ENCODE peak calls at places on chromosomes 16 and 17, in four cellular contexts. F is Panc1, C is heart right ventricle, R is BJ. L is an unnamed sample.
A peak's percentile ranks its signal among the peaks of the same experiment; 100 is the strongest.

GRCh38 chr16:66409156-66409555 is 17.9 kb upstream of the BEAN1 start:
- DNase-seq in R (no peak), F (no peak), C (no peak), L (no peak)

GRCh38 chr17:15257316-15257925 is 7.7 kb downstream of the PMP22 start:
- DNase-seq in C (peak; percentile 87), F (peak; percentile 53), R (peak; percentile 44), L (peak; percentile 64)

GRCh38 chr17:50425682-50426471 is at the start of gene ACSF2:
- DNase-seq in R (no peak), F (no peak), C (peak; percentile 67), L (peak; percentile 71)

GRCh38 chr17:37488607-37489196 is 989 bp upstream of the DUSP14 start:
- DNase-seq in R (peak; percentile 77), C (peak; percentile 47), F (peak; percentile 76), L (peak; percentile 65)

GRCh38 chr17:64400644-64401043 is 10.0 kb upstream of the PECAM1 start:
- DNase-seq in R (no peak), C (no peak), F (no peak), L (no peak)

GRCh38 chr17:80872011-80872929 is 119.4 kb upstream of the CHMP6 start:
- DNase-seq in C (peak; percentile 55), R (no peak), F (no peak), L (no peak)

GRCh38 chr17:9115446-9116265 is 94.3 kb downstream of the NTN1 start:
- DNase-seq in C (peak; percentile 70), R (no peak), F (no peak), L (no peak)

GRCh38 chr16:88782454-88783390 is 2.3 kb downstream of the PIEZO1 start:
- DNase-seq in F (no peak), C (no peak), R (no peak), L (peak; percentile 53)

GRCh38 chr17:44267818-44268490 is at the start of gene SLC4A1:
- DNase-seq in R (no peak), C (no peak), F (no peak), L (no peak)

GRCh38 chr17:77438241-77439204 is 297.8 kb downstream of the SEC14L1 start:
- DNase-seq in F (no peak), R (no peak), C (no peak), L (no peak)

GRCh38 chr17:59804910-59805381 is 87.8 kb downstream of the TUBD1 start:
- DNase-seq in F (no peak), R (no peak), C (no peak), L (no peak)

GRCh38 chr16:13081825-13082224 is 180.4 kb downstream of the SHISA9 start:
- DNase-seq in F (no peak), C (no peak), R (no peak), L (no peak)

GRCh38 chr16:64990101-64990500 is 131.8 kb downstream of the CDH11 start:
- DNase-seq in F (no peak), C (no peak), R (no peak), L (no peak)

GRCh38 chr17:416293-417206 is 63.9 kb upstream of the RPH3AL start:
- DNase-seq in C (no peak), R (no peak), F (no peak), L (peak; percentile 94)

GRCh38 chr16:58515871-58516767 is 802 bp downstream of the SETD6 start:
- DNase-seq in R (no peak), F (no peak), C (no peak), L (peak; percentile 67)

GRCh38 chr17:4967539-4968165 is at the start of gene SPAG7:
- DNase-seq in C (peak; percentile 94), F (peak; percentile 84), R (peak; percentile 83), L (peak; percentile 99)

GRCh38 chr17:66667491-66668030 is 167.4 kb upstream of the CACNG5 start:
- DNase-seq in C (no peak), R (no peak), F (no peak), L (peak; percentile 66)

GRCh38 chr16:88287219-88287618 is 95.5 kb upstream of the ZNF469 start:
- DNase-seq in C (no peak), R (no peak), F (no peak), L (peak; percentile 9)

GRCh38 chr17:30380106-30380420 is 1.3 kb downstream of the CPD start:
- DNase-seq in F (no peak), C (no peak), R (no peak), L (peak; percentile 48)

GRCh38 chr17:47603830-47604229 is 45.9 kb upstream of the KPNB1 start:
- DNase-seq in R (no peak), C (no peak), F (no peak), L (no peak)

GRCh38 chr17:35368086-35368824 is 5.2 kb downstream of the SLFN11 start:
- DNase-seq in C (peak; percentile 26), F (no peak), R (no peak), L (peak; percentile 87)

GRCh38 chr17:5665164-5665563 is 80.9 kb upstream of the NLRP1 start:
- DNase-seq in C (no peak), F (no peak), R (no peak), L (no peak)

GRCh38 chr16:17901309-17901708 is 430.5 kb upstream of the XYLT1 start:
- DNase-seq in R (no peak), C (no peak), F (no peak), L (no peak)

GRCh38 chr16:9256196-9256595 is 164.8 kb downstream of the HAPSTR1 start:
- DNase-seq in F (no peak), R (no peak), C (no peak), L (peak; percentile 63)

GRCh38 chr17:2064980-2065785 is 10.3 kb downstream of the HIC1 start:
- DNase-seq in C (no peak), F (no peak), R (no peak), L (peak; percentile 81)

GRCh38 chr16:53058441-53058840 is 3.6 kb downstream of the CHD9 start:
- DNase-seq in F (no peak), C (no peak), R (no peak), L (no peak)

GRCh38 chr16:72126429-72126765 is 32.8 kb downstream of the DHX38 start:
- DNase-seq in R (no peak), F (no peak), C (no peak), L (no peak)

GRCh38 chr16:59236804-59237463 is 502.8 kb upstream of the GOT2 start:
- DNase-seq in F (no peak), C (no peak), R (no peak), L (no peak)

GRCh38 chr16:56506941-56507340 is 12.9 kb downstream of the BBS2 start:
- DNase-seq in F (no peak), R (peak; percentile 21), C (no peak), L (no peak)

GRCh38 chr17:540632-541031 is 174.0 kb downstream of the VPS53 start:
- DNase-seq in C (no peak), R (no peak), F (no peak), L (no peak)

GRCh38 chr16:13957197-13958078 is 37.5 kb downstream of the ERCC4 start:
- DNase-seq in C (peak; percentile 54), R (peak; percentile 79), F (peak; percentile 77), L (peak; percentile 78)

GRCh38 chr16:48617711-48618148 is 7.8 kb upstream of the N4BP1 start:
- DNase-seq in C (peak; percentile 84), F (no peak), R (no peak), L (no peak)
- H3K4me3 ChIP-seq in C (no peak overlapping the region), F (no peak overlapping the region), R (no peak overlapping the region), L (no peak overlapping the region)

DNA sequence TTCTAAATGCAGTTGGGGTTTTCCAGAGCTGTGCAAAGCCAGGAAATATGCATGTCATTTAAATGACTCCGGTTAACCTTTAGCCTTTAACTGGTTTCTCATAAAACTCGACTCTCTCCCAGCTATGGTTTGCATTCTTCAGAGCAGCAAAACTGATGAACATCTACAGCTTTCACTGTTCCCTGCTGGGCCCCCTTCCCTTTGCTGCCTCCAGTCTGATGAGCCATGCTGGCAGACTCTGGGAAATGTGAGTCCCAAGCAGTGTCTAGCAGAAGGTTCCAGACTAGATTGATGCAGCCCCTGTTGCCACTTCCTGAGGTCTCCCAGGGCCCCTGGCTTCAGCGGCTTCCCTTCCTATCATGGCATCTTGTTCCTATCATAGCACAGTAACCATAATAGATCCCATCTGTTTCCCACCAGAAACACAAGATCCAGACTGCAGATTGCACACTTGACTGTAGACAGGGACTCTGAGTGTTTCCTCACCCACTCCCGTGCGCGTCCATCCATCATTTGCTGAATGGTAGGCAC is 135.4 kb downstream of the CLEC16A start:
- DNase-seq in R (peak; percentile 96), C (no peak), F (no peak), L (peak; percentile 24)
- TF ChIP-seq CTCF in R (no peak), C (no peak), F (no peak), L (no peak)

GRCh38 chr17:38898291-38898679 is 27.1 kb upstream of the LASP1NB start:
- DNase-seq in R (no peak), F (no peak), C (no peak), L (peak; percentile 29)
- H3K4me3 ChIP-seq in R (no peak overlapping the region), F (no peak overlapping the region), C (no peak overlapping the region), L (peak overlapping the region; percentile 45)

GRCh38 chr16:5062790-5063765 is 2.7 kb downstream of the C16orf89 start:
- DNase-seq in R (no peak), F (no peak), C (no peak), L (peak; percentile 39)
- TF ChIP-seq CTCF in R (no peak), F (no peak), C (no peak), L (no peak)

GRCh38 chr16:82672676-82673075 is 45.9 kb downstream of the CDH13 start:
- DNase-seq in R (no peak), C (no peak), F (no peak), L (no peak)

GRCh38 chr16:82668094-82668493 is 41.3 kb downstream of the CDH13 start:
- DNase-seq in F (no peak), R (no peak), C (no peak), L (no peak)

GRCh38 chr16:82667437-82667836 is 40.7 kb downstream of the CDH13 start:
- DNase-seq in F (no peak), R (no peak), C (no peak), L (no peak)

GRCh38 chr16:82675300-82675699 is 48.5 kb downstream of the CDH13 start:
- DNase-seq in R (peak; percentile 76), C (no peak), F (no peak), L (no peak)

GRCh38 chr16:82671743-82672142 is 45.0 kb downstream of the CDH13 start:
- DNase-seq in C (no peak), R (no peak), F (no peak), L (peak; percentile 45)
- H3K4me3 ChIP-seq in C (no peak overlapping the region), R (no peak overlapping the region), F (no peak overlapping the region), L (no peak overlapping the region)

DNA sequence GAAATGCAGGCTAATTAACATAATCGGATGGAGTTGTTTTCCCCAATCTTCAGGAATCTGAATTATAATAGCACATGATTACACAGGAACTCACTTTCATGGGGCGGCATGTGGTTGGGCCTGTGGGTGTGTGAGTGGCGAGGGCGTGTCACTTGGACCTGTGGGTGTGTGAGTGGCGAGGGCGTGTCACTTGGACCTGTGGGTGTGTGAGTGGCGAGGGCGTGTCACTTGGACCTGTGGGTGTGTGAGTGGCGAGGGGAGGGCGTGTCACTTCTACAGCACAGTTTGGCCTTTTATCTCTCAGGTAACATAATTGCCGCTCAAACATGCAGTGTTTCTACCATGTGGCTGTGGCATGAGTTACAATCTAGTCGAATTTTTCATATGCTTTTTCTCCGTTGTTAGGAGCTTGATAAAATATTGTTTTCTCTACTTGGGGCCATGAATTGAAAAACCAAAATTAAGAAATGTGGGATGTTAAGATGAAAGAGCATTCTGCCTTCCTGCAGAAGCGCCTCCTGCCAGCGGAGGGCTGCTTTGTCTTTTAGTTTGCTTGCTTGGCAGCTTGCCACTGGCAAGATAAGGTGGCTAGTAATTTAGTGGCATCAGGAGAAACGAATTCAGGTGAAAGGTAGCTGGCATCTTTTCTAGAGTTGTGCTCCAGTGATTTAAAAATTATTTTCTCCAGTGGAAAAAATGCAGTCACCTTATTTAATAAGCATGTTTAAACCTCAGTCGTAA is 36.2 kb downstream of the USP10 start:
- DNase-seq in F (no peak), R (no peak), C (peak; percentile 45), L (no peak)
- TF ChIP-seq CTCF in F (peak; percentile 17), R (no peak), C (no peak), L (no peak)